ENCODE peak calls at places on chromosomes 4 and X, in four cellular contexts. F, X, I and B are unnamed samples.

GRCh38 chr4:123349401-123350190 is 47.0 kb upstream of the SPRY1 start:
- DNase-seq in F (peak), X (no peak), I (no peak), B (no peak)

GRCh38 chrX:149950681-149951080 is 12.4 kb upstream of the EOLA2 start:
- DNase-seq in F (peak), X (peak), I (peak), B (peak)

GRCh38 chr4:29549308-29549707 is 1170.9 kb upstream of the PCDH7 start:
- DNase-seq in F (no peak), X (no peak), I (no peak), B (no peak)

GRCh38 chr4:108502366-108502765 is 118.0 kb upstream of the RPL34 start:
- DNase-seq in F (no peak), X (no peak), I (no peak), B (peak)

GRCh38 chrX:149283853-149284252 is 221.3 kb downstream of the IDS start:
- DNase-seq in F (no peak), X (no peak), I (no peak), B (no peak)

GRCh38 chrX:20181563-20182329 is 40.1 kb upstream of the EIF1AX start:
- DNase-seq in F (no peak), X (no peak), I (no peak), B (no peak)

GRCh38 chr4:105092768-105093167 is 53.9 kb upstream of the TET2 start:
- DNase-seq in F (no peak), X (no peak), I (no peak), B (peak)

GRCh38 chr4:87966095-87966496 is 9.4 kb upstream of the SPP1 start:
- DNase-seq in F (no peak), X (no peak), I (no peak), B (no peak)

GRCh38 chrX:125894947-125895346 is 271.1 kb downstream of the DCAF12L2 start:
- DNase-seq in F (no peak), X (no peak), I (no peak), B (no peak)

GRCh38 chr4:110236324-110236723 is 37.9 kb upstream of the ELOVL6 start:
- DNase-seq in F (no peak), X (no peak), I (no peak), B (no peak)

GRCh38 chr4:159210975-159211374 is 108.1 kb downstream of the RAPGEF2 start:
- DNase-seq in F (no peak), X (no peak), I (no peak), B (no peak)

GRCh38 chr4:2977116-2978097 is 14.0 kb downstream of the GRK4 start:
- DNase-seq in F (peak), X (peak), I (peak), B (peak)

GRCh38 chrX:76893930-76894329 is 466.4 kb downstream of the MAGEE1 start:
- DNase-seq in F (no peak), X (no peak), I (no peak), B (no peak)

GRCh38 chr4:7144374-7145290 is 47.7 kb upstream of the SORCS2 start:
- DNase-seq in F (no peak), X (no peak), I (no peak), B (no peak)

GRCh38 chr4:77994194-77994721 is 62.9 kb upstream of the FRAS1 start:
- DNase-seq in F (peak), X (peak), I (peak), B (peak)

GRCh38 chrX:39396358-39396995 is 595.2 kb downstream of the MID1IP1 start:
- DNase-seq in F (no peak), X (no peak), I (no peak), B (no peak)

GRCh38 chr4:5511791-5512190 is 196.6 kb downstream of the EVC2 start:
- DNase-seq in F (no peak), X (no peak), I (peak), B (peak)

GRCh38 chr4:139666735-139667266 is 1.2 kb downstream of the MGST2 start:
- DNase-seq in F (peak), X (peak), I (no peak), B (peak)

GRCh38 chr4:11471613-11472012 is 42.9 kb upstream of the HS3ST1 start:
- DNase-seq in F (no peak), X (no peak), I (no peak), B (no peak)

GRCh38 chrX:16963216-16963615 is 16.8 kb downstream of the REPS2 start:
- DNase-seq in F (no peak), X (no peak), I (no peak), B (no peak)

GRCh38 chr4:54016504-54016903 is 47.9 kb downstream of the CHIC2 start:
- DNase-seq in F (no peak), X (no peak), I (no peak), B (no peak)

GRCh38 chr4:33357121-33357520 is 2637.0 kb downstream of the PCDH7 start:
- DNase-seq in F (no peak), X (no peak), I (no peak), B (no peak)

GRCh38 chr4:8200302-8200975 is 1.3 kb downstream of the SH3TC1 start:
- DNase-seq in F (peak), X (peak), I (no peak), B (no peak)

GRCh38 chr4:98653006-98653405 is 5.4 kb downstream of the TSPAN5 start:
- DNase-seq in F (no peak), X (no peak), I (peak), B (peak)

GRCh38 chrX:45669715-45670360 is 469.2 kb upstream of the DIPK2B start:
- DNase-seq in F (no peak), X (peak), I (peak), B (peak)

GRCh38 chr4:14879643-14880042 is 122.6 kb upstream of the CPEB2 start:
- DNase-seq in F (no peak), X (no peak), I (no peak), B (no peak)

GRCh38 chr4:174859904-174860303 is 30.9 kb upstream of the GLRA3 start:
- DNase-seq in F (no peak), X (no peak), I (no peak), B (no peak)

GRCh38 chr4:34280131-34280530 is 1964.2 kb downstream of the ARAP2 start:
- DNase-seq in F (no peak), X (no peak), I (no peak), B (no peak)

GRCh38 chrX:136477026-136477425 is 10.7 kb upstream of the BRS3 start:
- DNase-seq in F (no peak), X (no peak), I (no peak), B (no peak)

GRCh38 chr4:171130126-171130801 is 682.9 kb upstream of the GALNTL6 start:
- DNase-seq in F (peak), X (no peak), I (no peak), B (no peak)

GRCh38 chr4:53617101-53617680 is 25.9 kb upstream of the LNX1 start:
- DNase-seq in F (no peak), X (no peak), I (no peak), B (no peak)

GRCh38 chrX:103932133-103932532 is 30.3 kb upstream of the TMSB15B start:
- DNase-seq in F (no peak), X (no peak), I (no peak), B (no peak)

GRCh38 chr4:25635501-25635900 is 20.1 kb upstream of the SLC34A2 start:
- DNase-seq in F (no peak), X (no peak), I (no peak), B (no peak)